ENCODE peak calls at places on chromosomes 12 and 14, in eight cellular contexts. Z is esophagus squamous epithelium; B is heart left ventricle; A is fibroblast of the aortic adventitia; Q is BJ; N is AG04449; O is CD8-positive, alpha-beta T cell; J is nephron progenitor cell. F is an unnamed sample.
A peak's percentile ranks its signal among the peaks of the same experiment; 100 is the strongest.

GRCh38 chr14:34403646-34404045 is 58.4 kb downstream of the SPTSSA start:
- DNase-seq in J (no peak), Z (no peak), B (no peak), A (no peak), N (no peak), O (no peak), Q (no peak), F (no peak)

GRCh38 chr14:76829016-76829365 is 2.8 kb downstream of the LRRC74A start:
- DNase-seq in N (no peak), O (no peak), Q (no peak), Z (no peak), J (no peak), A (no peak), B (peak; percentile 41), F (no peak)

GRCh38 chr12:12872139-12872933 is 19.0 kb upstream of the GPRC5A start:
- DNase-seq in J (no peak), O (no peak), Z (no peak), B (no peak), A (peak; percentile 65), N (peak; percentile 66), Q (peak; percentile 70), F (peak; percentile 77)

GRCh38 chr14:22558221-22558913 is 30.7 kb downstream of the DAD1 start:
- DNase-seq in A (no peak), Z (no peak), J (peak; percentile 35), N (no peak), Q (no peak), O (peak; percentile 69), B (no peak), F (no peak)

GRCh38 chr12:49599961-49600360 is 5.5 kb downstream of the FAM186B start:
- DNase-seq in B (no peak), Z (no peak), J (no peak), N (no peak), Q (no peak), A (no peak), O (no peak), F (no peak)

GRCh38 chr12:56941299-56942017 is 7.2 kb upstream of the SDR9C7 start:
- DNase-seq in Z (no peak), A (peak; percentile 48), O (no peak), Q (peak; percentile 11), N (peak; percentile 17), B (no peak), J (no peak), F (no peak)

GRCh38 chr12:116216022-116216756 is 61.3 kb downstream of the MED13L start:
- DNase-seq in Z (no peak), Q (no peak), O (no peak), N (no peak), A (no peak), B (no peak), J (no peak), F (no peak)

GRCh38 chr12:98002887-98003493 is 512.4 kb upstream of the TMPO start:
- DNase-seq in N (no peak), O (no peak), J (peak; percentile 66), Q (no peak), B (no peak), A (peak; percentile 1), Z (no peak), F (no peak)

GRCh38 chr12:117825827-117826226 is 143.0 kb downstream of the KSR2 start:
- DNase-seq in N (no peak), Q (no peak), B (no peak), A (no peak), O (no peak), J (no peak), Z (no peak), F (no peak)

GRCh38 chr14:31022386-31022785 is 3.1 kb upstream of the AP4S1 start:
- DNase-seq in B (no peak), Z (no peak), O (no peak), A (no peak), N (no peak), Q (no peak), J (no peak), F (no peak)

GRCh38 chr14:95503365-95504134 is 12.9 kb downstream of the SYNE3 start:
- DNase-seq in B (no peak), Z (no peak), Q (no peak), O (no peak), J (no peak), A (no peak), N (no peak), F (no peak)

GRCh38 chr14:58014778-58015177 is 137.2 kb downstream of the ARMH4 start:
- DNase-seq in N (no peak), Z (no peak), Q (no peak), O (no peak), B (no peak), J (no peak), A (no peak), F (no peak)

GRCh38 chr12:93243689-93244513 is 133.8 kb upstream of the NUDT4 start:
- DNase-seq in Q (peak; percentile 63), B (no peak), J (no peak), N (no peak), A (peak; percentile 82), Z (no peak), O (no peak), F (peak; percentile 24)

GRCh38 chr12:101862245-101862644 is 15.1 kb upstream of the DRAM1 start:
- DNase-seq in J (no peak), N (no peak), A (peak; percentile 8), O (no peak), B (no peak), Q (no peak), Z (no peak), F (no peak)

GRCh38 chr14:55780156-55780946 is 200.3 kb downstream of the KTN1 start:
- DNase-seq in O (no peak), J (no peak), B (peak; percentile 40), Z (no peak), Q (peak; percentile 25), A (peak; percentile 80), N (no peak), F (peak; percentile 87)

GRCh38 chr12:115916910-115917668 is 360.4 kb downstream of the MED13L start:
- DNase-seq in Q (no peak), N (no peak), Z (no peak), O (peak; percentile 79), A (peak; percentile 11), B (peak; percentile 49), J (peak; percentile 89), F (no peak)

GRCh38 chr14:79629891-79630560 is 581.3 kb downstream of the DIO2 start:
- DNase-seq in B (no peak), O (no peak), N (no peak), Z (no peak), Q (no peak), J (no peak), A (no peak), F (no peak)

GRCh38 chr14:22263961-22264360 is 325.1 kb downstream of the DAD1 start:
- DNase-seq in Z (no peak), O (no peak), J (no peak), Q (no peak), B (no peak), A (no peak), N (no peak), F (no peak)

GRCh38 chr12:93378373-93379310 is 917 bp downstream of the NUDT4 start:
- DNase-seq in Z (no peak), B (peak; percentile 38), O (peak; percentile 52), N (peak; percentile 46), Q (no peak), A (peak; percentile 66), J (peak; percentile 31), F (no peak)

GRCh38 chr14:66359500-66359899 is 126.7 kb upstream of the CCDC196 start:
- DNase-seq in Z (no peak), B (no peak), J (peak; percentile 31), Q (no peak), N (no peak), O (peak; percentile 33), A (peak; percentile 81), F (peak; percentile 30)

GRCh38 chr12:41277019-41277770 is 89.1 kb downstream of the PDZRN4 start:
- DNase-seq in N (peak; percentile 5), A (peak; percentile 56), O (no peak), Q (no peak), Z (no peak), J (peak; percentile 43), B (no peak), F (peak; percentile 14)

GRCh38 chr14:22434030-22434429 is 155.0 kb downstream of the DAD1 start:
- DNase-seq in Q (no peak), A (no peak), O (no peak), J (no peak), B (no peak), Z (no peak), N (no peak), F (no peak)

GRCh38 chr14:101072531-101072930 is 169.0 kb upstream of the RTL1 start:
- DNase-seq in N (no peak), J (peak; percentile 28), A (no peak), B (peak; percentile 8), Z (no peak), Q (no peak), O (no peak), F (no peak)

GRCh38 chr12:83179999-83180398 is 493.3 kb downstream of the TMTC2 start:
- DNase-seq in Q (no peak), Z (no peak), J (no peak), B (no peak), N (no peak), A (no peak), O (no peak), F (no peak)
- TF ChIP-seq CTCF in Q (no peak), Z (no peak), J (no peak), B (no peak), N (no peak), A (no peak), O (no peak), F (no peak)

DNA sequence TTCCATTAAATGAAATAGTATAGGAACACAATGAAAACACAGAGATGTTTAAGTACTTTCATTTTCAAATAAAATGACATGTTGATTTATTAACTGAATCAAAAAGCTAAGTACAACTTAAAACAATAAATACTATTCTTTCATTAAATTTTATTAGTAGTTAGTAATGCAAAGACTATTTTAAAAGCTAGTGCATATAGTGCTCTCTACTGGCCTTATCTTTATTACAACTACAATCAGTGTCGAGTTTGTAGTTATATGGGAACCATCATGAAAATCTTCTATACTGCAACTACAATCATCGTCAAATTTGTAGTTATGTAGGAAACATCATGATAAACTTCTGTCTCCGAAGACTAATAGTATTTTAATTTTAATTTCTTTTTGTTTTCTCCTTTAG is 8.9 kb upstream of the LIN7A start:
- DNase-seq in A (peak; percentile 37), Z (no peak), O (no peak), J (no peak), B (no peak), Q (no peak), N (no peak), F (no peak)
- TF ChIP-seq CTCF in A (peak; percentile 42), Z (no peak), O (no peak), J (no peak), B (peak; percentile 47), Q (peak; percentile 22), N (peak; percentile 9), F (peak; percentile 36)

GRCh38 chr14:65214741-65215140 is 112.4 kb upstream of the MAX start:
- DNase-seq in Z (no peak), B (no peak), N (no peak), A (peak; percentile 53), J (no peak), O (no peak), Q (no peak), F (no peak)
- TF ChIP-seq CTCF in Z (no peak), B (no peak), N (no peak), A (no peak), J (no peak), O (no peak), Q (no peak), F (no peak)

DNA sequence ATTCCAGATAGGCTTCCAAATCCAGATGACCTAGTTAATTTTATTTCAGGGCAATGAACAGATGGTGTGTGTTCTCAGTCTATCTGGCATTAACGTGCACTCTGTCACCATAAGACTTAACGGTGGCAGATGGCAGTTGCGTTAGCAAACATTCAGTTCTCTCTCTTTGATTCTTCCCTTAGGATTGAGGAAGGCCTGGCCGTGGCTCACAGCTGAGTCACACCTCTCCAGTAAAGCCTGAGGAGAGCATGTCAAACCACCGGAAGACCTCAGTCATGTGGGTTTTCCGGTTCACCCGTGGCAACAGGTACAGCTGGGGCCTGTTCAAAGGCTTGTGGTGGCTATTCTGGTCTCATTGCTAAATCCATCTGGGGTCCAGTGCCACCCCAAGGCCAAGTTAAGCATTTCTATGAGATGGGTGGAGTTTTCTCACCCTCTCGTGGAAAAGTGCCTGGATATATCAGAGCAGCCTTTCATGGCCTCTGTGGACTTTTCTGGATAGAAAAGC is 545.1 kb upstream of the ATP2B1 start:
- DNase-seq in J (peak; percentile 4), O (peak; percentile 7), A (peak; percentile 86), Q (peak; percentile 72), Z (peak; percentile 13), N (peak; percentile 31), B (peak; percentile 46), F (no peak)
- TF ChIP-seq CTCF in J (no peak), O (no peak), A (peak; percentile 42), Q (peak; percentile 37), Z (peak; percentile 5), N (no peak), B (peak; percentile 15), F (peak; percentile 14)

F was measured in retinal pigment epithelial cell.